ENCODE peak calls at places on chromosomes 4 and X, in seven cellular contexts. N is choroid plexus epithelial cell; R is NCI-H2171 treated with DMSO at 0.1 percent for 48 hours; I is esophagus squamous epithelium; Z is naive thymus-derived CD8-positive, alpha-beta T cell; D is hippocampal formation; A is OCI-LY7. P is an unnamed sample.

GRCh38 chrX:50877310-50877709 is 33.2 kb upstream of the BMP15 start:
- DNase-seq in N (no peak), A (no peak), I (no peak), D (peak), R (no peak), Z (no peak), P (no peak)

GRCh38 chr4:151553874-151554273 is 144.9 kb downstream of the FHIP1A start:
- DNase-seq in Z (no peak), D (no peak), I (no peak), A (no peak), N (no peak), R (no peak), P (no peak)

GRCh38 chrX:135973025-135973547 is 702 bp downstream of the MMGT1 start:
- DNase-seq in D (no peak), Z (no peak), R (peak), A (peak), N (peak), I (no peak), P (no peak)

GRCh38 chr4:8085491-8086479 is 72.8 kb downstream of the ABLIM2 start:
- DNase-seq in A (no peak), I (no peak), D (no peak), N (no peak), Z (no peak), R (peak), P (no peak)

GRCh38 chr4:7075962-7076693 is 8.3 kb upstream of the GRPEL1 start:
- DNase-seq in I (no peak), Z (no peak), D (no peak), R (no peak), A (no peak), N (peak), P (no peak)

GRCh38 chr4:158411180-158411721 is 110.4 kb upstream of the RXFP1 start:
- DNase-seq in D (no peak), A (no peak), I (no peak), N (peak), Z (no peak), R (no peak), P (no peak)

GRCh38 chr4:20358110-20358509 is 106.4 kb downstream of the SLIT2 start:
- DNase-seq in R (no peak), I (no peak), A (no peak), N (no peak), Z (no peak), D (no peak), P (no peak)

GRCh38 chrX:31392541-31392940 is 320.7 kb upstream of the FTHL17 start:
- DNase-seq in D (no peak), R (no peak), A (no peak), I (no peak), Z (no peak), N (no peak), P (no peak)

GRCh38 chr4:182585321-182585720 is 331.9 kb downstream of the DCTD start:
- DNase-seq in A (no peak), R (peak), Z (no peak), I (no peak), N (no peak), D (no peak), P (peak)

GRCh38 chr4:74364649-74365491 is at the start of gene EREG:
- DNase-seq in Z (no peak), R (no peak), D (no peak), A (no peak), I (no peak), N (peak), P (no peak)

GRCh38 chrX:19776753-19777152 is 110.6 kb downstream of the SH3KBP1 start:
- DNase-seq in I (no peak), Z (peak), R (no peak), A (peak), N (no peak), D (no peak), P (no peak)

GRCh38 chr4:121642876-121643585 is 53.7 kb downstream of the ANXA5 start:
- DNase-seq in I (no peak), A (no peak), D (no peak), R (no peak), Z (no peak), N (no peak), P (no peak)

GRCh38 chr4:174365018-174365587 is 81.4 kb downstream of the CEP44 start:
- DNase-seq in N (peak), D (no peak), R (peak), I (no peak), Z (no peak), A (peak), P (no peak)

GRCh38 chrX:27918799-27919198 is 62.5 kb downstream of the DCAF8L1 start:
- DNase-seq in A (no peak), I (no peak), R (no peak), Z (no peak), D (no peak), N (peak), P (peak)

GRCh38 chr4:89482248-89482647 is 174.6 kb upstream of the GPRIN3 start:
- DNase-seq in D (no peak), Z (no peak), N (peak), I (no peak), A (peak), R (peak), P (peak)

GRCh38 chr4:138897818-138898226 is 117.8 kb upstream of the NOCT start:
- DNase-seq in N (peak), A (no peak), R (peak), I (no peak), D (no peak), Z (no peak), P (no peak)

GRCh38 chrX:65667157-65667502 is 324 bp upstream of the MSN start:
- DNase-seq in R (no peak), N (no peak), I (no peak), Z (no peak), D (no peak), A (no peak), P (no peak)

GRCh38 chr4:127469575-127470289 is 163.0 kb upstream of the INTU start:
- DNase-seq in D (no peak), R (no peak), I (no peak), N (no peak), Z (no peak), A (no peak), P (no peak)

GRCh38 chr4:183253451-183253850 is 66.6 kb downstream of the CLDN22 start:
- DNase-seq in A (no peak), N (no peak), I (no peak), R (no peak), D (no peak), Z (no peak), P (no peak)

GRCh38 chr4:64205376-64205775 is 203.9 kb downstream of the TECRL start:
- DNase-seq in N (no peak), D (no peak), A (no peak), R (no peak), I (no peak), Z (no peak), P (no peak)

GRCh38 chrX:70332600-70332999 is 42.7 kb downstream of the KIF4A start:
- DNase-seq in I (no peak), R (no peak), A (no peak), Z (no peak), D (no peak), N (no peak), P (no peak)

GRCh38 chr4:13262816-13263215 is 221.3 kb downstream of the RAB28 start:
- DNase-seq in I (no peak), N (no peak), R (no peak), Z (no peak), A (no peak), D (no peak), P (no peak)

GRCh38 chrX:138018145-138018799 is 452.3 kb downstream of the ZIC3 start:
- DNase-seq in R (no peak), Z (no peak), N (peak), A (no peak), I (no peak), D (no peak), P (no peak)

GRCh38 chr4:184693056-184693455 is 40.8 kb downstream of the CENPU start:
- DNase-seq in I (no peak), D (no peak), N (peak), R (no peak), A (no peak), Z (no peak), P (no peak)

GRCh38 chr4:93373893-93374860 is 454.4 kb upstream of the ATOH1 start:
- DNase-seq in N (peak), I (no peak), D (no peak), R (peak), Z (no peak), A (no peak), P (no peak)

GRCh38 chr4:157172011-157172410 is 48.5 kb upstream of the GRIA2 start:
- DNase-seq in D (no peak), A (no peak), I (no peak), R (peak), N (peak), Z (no peak), P (no peak)

GRCh38 chr4:169099775-169100180 is 89.7 kb upstream of the CBR4 start:
- DNase-seq in D (no peak), R (no peak), N (peak), A (no peak), I (no peak), Z (no peak), P (no peak)

GRCh38 chrX:13250831-13251612 is 68.8 kb downstream of the ATXN3L start:
- DNase-seq in Z (no peak), D (no peak), R (no peak), N (peak), I (no peak), A (no peak), P (no peak)

GRCh38 chr4:1011022-1011694 is at the start of gene FGFRL1:
- DNase-seq in D (peak), Z (peak), N (peak), R (peak), I (peak), A (peak), P (peak)